ENCODE peak calls at places on chromosomes 16 and 17, in seven cellular contexts. R, U, S, E, Z, M and W are unnamed samples.
A peak's percentile ranks its signal among the peaks of the same experiment; 100 is the strongest.

GRCh38 chr16:1325673-1326371 is 7.6 kb upstream of the BAIAP3 start:
- DNase-seq in S (no peak), Z (no peak), U (no peak), M (no peak), R (no peak), E (no peak), W (no peak)

GRCh38 chr17:81837641-81838040 is 2.8 kb upstream of the PPP1R27 start:
- DNase-seq in M (peak; percentile 88), S (no peak), Z (no peak), U (no peak), E (peak; percentile 40), R (peak; percentile 79), W (no peak)

GRCh38 chr17:50265690-50266306 is 8.5 kb upstream of the TMEM92 start:
- DNase-seq in S (no peak), U (no peak), M (no peak), R (no peak), Z (peak; percentile 36), E (no peak), W (no peak)

GRCh38 chr17:50721194-50722010 is 2.0 kb downstream of the LUC7L3 start:
- DNase-seq in S (no peak), Z (no peak), R (peak; percentile 25), M (peak; percentile 42), U (no peak), E (no peak), W (no peak)

GRCh38 chr17:2067048-2067452 is 12.1 kb downstream of the HIC1 start:
- DNase-seq in R (peak; percentile 48), Z (no peak), M (no peak), U (no peak), E (no peak), S (no peak), W (no peak)

GRCh38 chr17:16909887-16910286 is 62.0 kb downstream of the TNFRSF13B start:
- DNase-seq in Z (peak; percentile 15), M (no peak), U (peak; percentile 28), E (no peak), S (no peak), R (no peak), W (no peak)

GRCh38 chr16:27465483-27465879 is 63.5 kb downstream of the IL21R start:
- DNase-seq in S (no peak), E (no peak), Z (no peak), M (no peak), U (no peak), R (no peak), W (no peak)

GRCh38 chr17:81867123-81867951 is 3.8 kb downstream of the ARHGDIA start:
- DNase-seq in S (no peak), E (peak; percentile 52), U (peak; percentile 64), M (no peak), R (peak; percentile 75), Z (peak; percentile 84), W (peak; percentile 79)

GRCh38 chr17:43350888-43351361 is 47.9 kb upstream of the ARL4D start:
- DNase-seq in S (no peak), M (peak; percentile 53), U (no peak), Z (no peak), R (no peak), E (no peak), W (no peak)
- H3K4me2 ChIP-seq in S (no peak overlapping the region), M (no peak overlapping the region), U (no peak overlapping the region), Z (no peak overlapping the region), R (no peak overlapping the region), E (no peak overlapping the region), W (no peak overlapping the region)

DNA sequence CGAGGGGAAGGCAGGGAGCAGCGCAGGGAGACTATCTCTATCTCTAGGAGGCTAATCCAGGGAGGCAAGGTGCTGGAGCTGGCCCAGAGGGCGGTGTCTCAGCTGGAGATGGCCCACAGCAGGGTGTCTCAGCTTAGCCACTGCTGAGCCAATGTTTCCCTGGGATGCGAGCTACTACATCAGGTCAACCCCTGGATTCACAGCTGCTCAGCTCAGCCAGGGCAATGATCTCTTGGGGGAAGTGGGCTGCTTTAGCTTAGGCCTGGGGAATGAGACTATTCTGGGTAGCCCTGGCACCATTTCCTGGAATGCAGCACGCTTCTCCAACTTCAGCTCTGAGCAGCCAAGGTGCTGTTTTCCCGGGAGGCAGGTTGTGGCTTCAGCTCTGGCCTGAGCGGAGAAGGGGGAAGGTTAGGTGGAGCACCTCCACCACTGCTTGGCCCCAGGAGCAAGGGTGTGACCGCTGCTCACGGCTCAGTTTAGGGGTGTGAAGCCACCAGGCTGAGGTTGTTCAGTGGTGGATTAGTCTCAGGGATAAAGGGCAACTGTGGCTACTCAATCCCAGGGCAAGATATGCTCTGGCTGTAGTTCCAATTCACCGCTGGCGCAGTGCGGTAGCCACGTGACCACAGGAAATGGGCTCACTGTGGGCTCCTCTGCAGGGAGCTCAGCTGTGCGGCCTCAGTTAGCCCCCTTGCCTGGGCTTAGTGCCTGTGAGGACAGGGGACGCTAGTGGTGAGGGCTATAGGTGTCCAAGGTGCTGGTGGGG is 5.2 kb upstream of the PRSS21 start:
- DNase-seq in M (no peak), E (no peak), U (no peak), Z (no peak), R (no peak), S (no peak), W (no peak)
- H4K8ac ChIP-seq in M (no peak overlapping the region), E (no peak overlapping the region), U (peak overlapping the region; percentile 53), Z (no peak overlapping the region), R (peak overlapping the region; percentile 75), S (no peak overlapping the region), W (no peak overlapping the region)

GRCh38 chr16:11788914-11789313 is 8.1 kb downstream of the ZC3H7A start:
- DNase-seq in Z (no peak), M (no peak), S (no peak), R (no peak), U (no peak), E (no peak), W (no peak)

GRCh38 chr16:11781773-11782172 is 15.3 kb downstream of the ZC3H7A start:
- DNase-seq in S (no peak), R (peak; percentile 43), M (no peak), Z (no peak), U (no peak), E (no peak), W (no peak)

GRCh38 chr16:11783319-11784047 is 13.6 kb downstream of the ZC3H7A start:
- DNase-seq in M (peak; percentile 86), U (no peak), R (no peak), S (no peak), Z (no peak), E (peak; percentile 45), W (no peak)

GRCh38 chr16:11780988-11781680 is 15.9 kb downstream of the ZC3H7A start:
- DNase-seq in U (no peak), S (no peak), Z (no peak), R (peak; percentile 67), M (no peak), E (peak; percentile 34), W (no peak)

DNA sequence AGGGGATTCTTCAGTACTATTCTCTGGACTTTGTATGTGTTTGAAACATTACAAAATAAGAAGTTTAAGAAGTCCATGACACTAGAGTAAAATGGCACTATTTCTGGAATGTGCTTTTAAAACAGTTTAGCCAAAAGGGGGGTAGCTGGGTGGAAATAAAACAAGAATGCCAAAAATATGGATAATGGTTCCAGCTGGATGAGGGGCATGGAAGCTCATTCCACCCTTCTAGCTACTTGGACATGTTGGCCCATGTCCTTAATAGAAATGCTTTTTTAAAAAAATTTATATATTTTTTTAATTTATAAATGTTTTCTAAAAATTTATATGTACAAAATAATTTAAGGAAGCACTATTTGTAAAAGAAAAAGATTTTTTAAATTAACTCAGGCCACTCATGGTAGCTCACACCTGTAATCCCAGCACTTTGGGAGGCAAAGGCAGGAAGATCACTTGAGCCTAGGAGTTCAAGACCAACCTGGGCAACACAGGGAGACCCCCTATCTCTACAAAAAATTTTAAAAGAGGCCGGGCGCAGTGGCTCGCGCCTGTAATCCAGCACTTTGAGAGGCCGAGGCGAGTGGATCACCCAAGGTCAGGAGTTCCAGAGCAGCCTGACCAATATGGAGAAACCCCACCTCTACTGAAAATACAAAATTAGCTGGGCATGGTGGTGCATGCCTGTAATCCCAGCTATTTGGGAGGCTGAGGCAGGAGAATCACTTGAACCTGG is 12.8 kb downstream of the ZC3H7A start:
- DNase-seq in E (no peak), M (no peak), R (no peak), S (no peak), U (no peak), Z (no peak), W (no peak)
- H3K4me2 ChIP-seq in E (peak overlapping the region; percentile 84), M (peak overlapping the region; percentile 5), R (no peak overlapping the region), S (no peak overlapping the region), U (no peak overlapping the region), Z (no peak overlapping the region), W (no peak overlapping the region)

GRCh38 chr17:79654350-79654959 is 43.6 kb upstream of the RBFOX3 start:
- DNase-seq in S (no peak), R (no peak), Z (peak; percentile 14), M (no peak), E (no peak), U (peak; percentile 17), W (no peak)
- H4K8ac ChIP-seq in S (no peak overlapping the region), R (no peak overlapping the region), Z (no peak overlapping the region), M (no peak overlapping the region), E (no peak overlapping the region), U (no peak overlapping the region), W (no peak overlapping the region)

DNA sequence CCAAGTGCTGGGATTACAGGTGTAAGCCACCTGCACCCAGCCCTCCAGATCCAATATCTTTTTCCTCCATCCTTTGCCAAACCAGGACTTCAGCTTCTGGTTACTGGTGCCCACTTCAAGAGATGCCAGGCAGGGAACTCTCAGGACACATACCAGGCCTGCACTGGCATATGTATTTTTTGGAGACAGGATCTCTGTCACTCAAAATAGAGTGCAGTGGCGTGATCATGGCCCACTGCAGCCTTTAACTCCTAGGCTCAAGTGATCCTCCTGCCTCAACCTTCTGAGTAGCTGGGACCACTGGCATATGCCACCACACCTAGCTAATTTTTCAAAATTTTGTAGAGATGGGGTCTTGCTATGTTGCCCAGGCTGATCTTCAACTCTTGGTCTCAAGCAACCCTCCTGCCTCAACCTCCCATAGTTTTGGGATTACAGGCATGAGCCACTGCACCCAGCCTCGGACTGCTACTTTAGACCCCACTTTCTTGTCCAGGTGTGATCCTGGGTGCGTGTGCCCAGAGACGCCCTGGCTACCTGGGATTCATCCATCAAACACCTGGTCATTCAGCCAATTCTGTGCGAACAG is 55.8 kb downstream of the BMERB1 start:
- DNase-seq in R (no peak), E (no peak), M (no peak), Z (no peak), U (peak; percentile 14), S (no peak), W (no peak)
- H3K4me2 ChIP-seq in R (no peak overlapping the region), E (no peak overlapping the region), M (no peak overlapping the region), Z (no peak overlapping the region), U (no peak overlapping the region), S (no peak overlapping the region), W (no peak overlapping the region)

GRCh38 chr16:58859958-58860669 is 126.0 kb upstream of the GOT2 start:
- DNase-seq in S (no peak), Z (no peak), M (no peak), U (no peak), E (no peak), R (no peak), W (no peak)

GRCh38 chr16:58863761-58864160 is 129.6 kb upstream of the GOT2 start:
- DNase-seq in M (no peak), Z (no peak), S (no peak), R (no peak), E (no peak), U (no peak), W (no peak)

GRCh38 chr16:58862334-58863024 is 128.4 kb upstream of the GOT2 start:
- DNase-seq in E (no peak), Z (peak; percentile 73), S (no peak), R (no peak), U (no peak), M (no peak), W (peak; percentile 75)

GRCh38 chr16:58866935-58867334 is 132.8 kb upstream of the GOT2 start:
- DNase-seq in M (no peak), S (no peak), U (no peak), E (no peak), Z (no peak), R (no peak), W (peak; percentile 42)

GRCh38 chr16:58863042-58863441 is 128.9 kb upstream of the GOT2 start:
- DNase-seq in S (no peak), Z (no peak), R (no peak), U (no peak), E (no peak), M (no peak), W (peak; percentile 37)
- H4K8ac ChIP-seq in S (no peak overlapping the region), Z (no peak overlapping the region), R (no peak overlapping the region), U (no peak overlapping the region), E (no peak overlapping the region), M (no peak overlapping the region), W (no peak overlapping the region)